ENCODE peak calls at places on chromosomes 1 and 21, in seven cellular contexts. One of them, this sample, is unnamed.
A peak's percentile ranks its signal among the peaks of the same experiment; 100 is the strongest.

GRCh38 chr1:208077232-208077751 is 166.4 kb upstream of the CD34 start:
- DNase-seq in AG04449: no peak
- DNase-seq in thoracic aorta: no peak
- DNase-seq in ovary: no peak
- DNase-seq in pancreas: no peak
- DNase-seq in body of pancreas: no peak
- DNase-seq in cardiac fibroblast: no peak
- DNase-seq in this sample: no peak

GRCh38 chr1:8663915-8664331 is 153.5 kb downstream of the RERE start:
- DNase-seq in AG04449: no peak
- DNase-seq in thoracic aorta: no peak
- DNase-seq in ovary: peak; percentile 35
- DNase-seq in pancreas: no peak
- DNase-seq in body of pancreas: no peak
- DNase-seq in cardiac fibroblast: peak; percentile 75
- DNase-seq in this sample: no peak

GRCh38 chr21:33899199-33899598 is 16.4 kb downstream of the ATP5PO start:
- DNase-seq in AG04449: no peak
- DNase-seq in thoracic aorta: no peak
- DNase-seq in ovary: no peak
- DNase-seq in pancreas: no peak
- DNase-seq in body of pancreas: peak; percentile 43
- DNase-seq in cardiac fibroblast: no peak
- DNase-seq in this sample: no peak

GRCh38 chr1:192539450-192540132 is 36.0 kb upstream of the RGS1 start:
- DNase-seq in AG04449: peak; percentile 95
- DNase-seq in thoracic aorta: no peak
- DNase-seq in ovary: no peak
- DNase-seq in pancreas: no peak
- DNase-seq in body of pancreas: no peak
- DNase-seq in cardiac fibroblast: peak; percentile 98
- DNase-seq in this sample: no peak

GRCh38 chr1:161096514-161096913 is 1.6 kb upstream of the KLHDC9 start:
- DNase-seq in AG04449: no peak
- DNase-seq in thoracic aorta: no peak
- DNase-seq in ovary: peak; percentile 63
- DNase-seq in pancreas: no peak
- DNase-seq in body of pancreas: no peak
- DNase-seq in cardiac fibroblast: peak; percentile 87
- DNase-seq in this sample: no peak

GRCh38 chr1:84143796-84144565 is at the start of gene PRKACB:
- DNase-seq in AG04449: no peak
- DNase-seq in thoracic aorta: no peak
- DNase-seq in ovary: no peak
- DNase-seq in pancreas: no peak
- DNase-seq in body of pancreas: no peak
- DNase-seq in cardiac fibroblast: peak; percentile 61
- DNase-seq in this sample: no peak

GRCh38 chr1:20124451-20125057 is 5.2 kb upstream of the PLA2G2D start:
- DNase-seq in AG04449: no peak
- DNase-seq in thoracic aorta: no peak
- DNase-seq in ovary: peak; percentile 56
- DNase-seq in pancreas: no peak
- DNase-seq in body of pancreas: peak; percentile 22
- DNase-seq in cardiac fibroblast: peak; percentile 88
- DNase-seq in this sample: no peak

GRCh38 chr1:87325982-87326738 is 2.5 kb upstream of the LMO4 start:
- DNase-seq in AG04449: no peak
- DNase-seq in thoracic aorta: no peak
- DNase-seq in ovary: peak; percentile 42
- DNase-seq in pancreas: no peak
- DNase-seq in body of pancreas: peak; percentile 58
- DNase-seq in cardiac fibroblast: peak; percentile 69
- DNase-seq in this sample: peak; percentile 42

GRCh38 chr21:29737188-29737587 is 202.6 kb downstream of the GRIK1 start:
- DNase-seq in AG04449: no peak
- DNase-seq in thoracic aorta: no peak
- DNase-seq in ovary: no peak
- DNase-seq in pancreas: no peak
- DNase-seq in body of pancreas: no peak
- DNase-seq in cardiac fibroblast: no peak
- DNase-seq in this sample: no peak

GRCh38 chr1:238223067-238223640 is 332.4 kb upstream of the ZP4 start:
- DNase-seq in AG04449: no peak
- DNase-seq in thoracic aorta: no peak
- DNase-seq in ovary: no peak
- DNase-seq in pancreas: no peak
- DNase-seq in body of pancreas: no peak
- DNase-seq in cardiac fibroblast: no peak
- DNase-seq in this sample: no peak

GRCh38 chr1:204162498-204163074 is 3.6 kb downstream of the REN start:
- DNase-seq in AG04449: peak; percentile 12
- DNase-seq in thoracic aorta: peak; percentile 26
- DNase-seq in ovary: peak; percentile 85
- DNase-seq in pancreas: peak; percentile 92
- DNase-seq in body of pancreas: peak; percentile 82
- DNase-seq in cardiac fibroblast: peak; percentile 70
- DNase-seq in this sample: peak; percentile 81

GRCh38 chr1:216518844-216519627 is 95.8 kb upstream of the USH2A start:
- DNase-seq in AG04449: no peak
- DNase-seq in thoracic aorta: no peak
- DNase-seq in ovary: no peak
- DNase-seq in pancreas: no peak
- DNase-seq in body of pancreas: no peak
- DNase-seq in cardiac fibroblast: no peak
- DNase-seq in this sample: no peak

GRCh38 chr1:246681822-246682221 is 42.4 kb upstream of the SCCPDH start:
- DNase-seq in AG04449: no peak
- DNase-seq in thoracic aorta: no peak
- DNase-seq in ovary: no peak
- DNase-seq in pancreas: no peak
- DNase-seq in body of pancreas: no peak
- DNase-seq in cardiac fibroblast: peak; percentile 37
- DNase-seq in this sample: no peak

GRCh38 chr21:44527156-44527982 is 12.6 kb downstream of the KRTAP10-1 start:
- DNase-seq in AG04449: no peak
- DNase-seq in thoracic aorta: no peak
- DNase-seq in ovary: no peak
- DNase-seq in pancreas: peak; percentile 18
- DNase-seq in body of pancreas: peak; percentile 2
- DNase-seq in cardiac fibroblast: no peak
- DNase-seq in this sample: no peak

GRCh38 chr1:108075055-108075454 is 110.1 kb upstream of the VAV3 start:
- DNase-seq in AG04449: no peak
- DNase-seq in thoracic aorta: no peak
- DNase-seq in ovary: no peak
- DNase-seq in pancreas: no peak
- DNase-seq in body of pancreas: no peak
- DNase-seq in cardiac fibroblast: no peak
- DNase-seq in this sample: no peak

GRCh38 chr1:160646711-160647328 is at the start of gene SLAMF1:
- DNase-seq in AG04449: no peak
- DNase-seq in thoracic aorta: no peak
- DNase-seq in ovary: no peak
- DNase-seq in pancreas: no peak
- DNase-seq in body of pancreas: no peak
- DNase-seq in cardiac fibroblast: no peak
- DNase-seq in this sample: no peak

GRCh38 chr1:212938846-212939245 is 11.5 kb upstream of the VASH2 start:
- DNase-seq in AG04449: no peak
- DNase-seq in thoracic aorta: no peak
- DNase-seq in ovary: no peak
- DNase-seq in pancreas: no peak
- DNase-seq in body of pancreas: no peak
- DNase-seq in cardiac fibroblast: no peak
- DNase-seq in this sample: no peak

GRCh38 chr1:23249785-23250184 is 32.5 kb upstream of the HTR1D start:
- DNase-seq in AG04449: no peak
- DNase-seq in thoracic aorta: no peak
- DNase-seq in ovary: no peak
- DNase-seq in pancreas: no peak
- DNase-seq in body of pancreas: no peak
- DNase-seq in cardiac fibroblast: peak; percentile 61
- DNase-seq in this sample: no peak

GRCh38 chr1:168894397-168894796 is 165.4 kb upstream of the DPT start:
- DNase-seq in AG04449: no peak
- DNase-seq in thoracic aorta: no peak
- DNase-seq in ovary: no peak
- DNase-seq in pancreas: no peak
- DNase-seq in body of pancreas: no peak
- DNase-seq in cardiac fibroblast: no peak
- DNase-seq in this sample: no peak

DNA sequence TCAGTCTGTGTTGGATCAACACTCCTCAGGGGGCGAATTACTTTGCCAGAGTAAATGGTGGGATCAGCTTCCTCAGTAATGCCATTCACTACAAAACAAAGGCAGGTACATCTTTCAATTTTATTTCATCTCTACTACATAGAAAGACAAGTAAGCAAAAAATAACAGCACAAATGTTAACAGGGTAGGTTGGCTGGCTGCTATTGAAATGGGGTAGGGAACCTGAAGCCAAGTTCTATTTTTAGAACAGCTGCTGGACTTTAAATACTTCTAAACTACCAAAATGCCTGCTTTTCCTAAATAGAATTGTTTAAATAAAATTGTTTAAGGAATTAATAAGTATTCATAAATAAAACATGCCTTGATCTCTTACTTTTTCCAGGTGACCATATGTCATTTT is 7.3 kb upstream of the NRAS start:
- DNase-seq in AG04449: no peak
- DNase-seq in thoracic aorta: no peak
- DNase-seq in ovary: no peak
- DNase-seq in pancreas: no peak
- DNase-seq in body of pancreas: no peak
- DNase-seq in cardiac fibroblast: no peak
- DNase-seq in this sample: no peak
- TF ChIP-seq CTCF in AG04449: no peak
- TF ChIP-seq CTCF in thoracic aorta: no peak
- TF ChIP-seq CTCF in ovary: no peak
- TF ChIP-seq CTCF in pancreas: no peak
- TF ChIP-seq CTCF in body of pancreas: no peak
- TF ChIP-seq CTCF in cardiac fibroblast: no peak
- TF ChIP-seq CTCF in this sample: no peak

GRCh38 chr1:47510282-47510811 is 72.5 kb downstream of the FOXD2 start:
- DNase-seq in AG04449: no peak
- DNase-seq in thoracic aorta: no peak
- DNase-seq in ovary: no peak
- DNase-seq in pancreas: no peak
- DNase-seq in body of pancreas: no peak
- DNase-seq in cardiac fibroblast: no peak
- DNase-seq in this sample: no peak

GRCh38 chr1:47508900-47509488 is 71.2 kb downstream of the FOXD2 start:
- DNase-seq in AG04449: no peak
- DNase-seq in thoracic aorta: no peak
- DNase-seq in ovary: no peak
- DNase-seq in pancreas: no peak
- DNase-seq in body of pancreas: no peak
- DNase-seq in cardiac fibroblast: no peak
- DNase-seq in this sample: no peak

GRCh38 chr1:47507140-47507539 is 69.3 kb downstream of the FOXD2 start:
- DNase-seq in AG04449: no peak
- DNase-seq in thoracic aorta: no peak
- DNase-seq in ovary: no peak
- DNase-seq in pancreas: no peak
- DNase-seq in body of pancreas: no peak
- DNase-seq in cardiac fibroblast: no peak
- DNase-seq in this sample: no peak

GRCh38 chr1:47506053-47506452 is 68.2 kb downstream of the FOXD2 start:
- DNase-seq in AG04449: no peak
- DNase-seq in thoracic aorta: no peak
- DNase-seq in ovary: no peak
- DNase-seq in pancreas: no peak
- DNase-seq in body of pancreas: no peak
- DNase-seq in cardiac fibroblast: no peak
- DNase-seq in this sample: no peak

GRCh38 chr1:47507921-47508894 is 70.4 kb downstream of the FOXD2 start:
- DNase-seq in AG04449: no peak
- DNase-seq in thoracic aorta: no peak
- DNase-seq in ovary: no peak
- DNase-seq in pancreas: peak; percentile 70
- DNase-seq in body of pancreas: peak; percentile 41
- DNase-seq in cardiac fibroblast: no peak
- DNase-seq in this sample: no peak
- H3K4me3 ChIP-seq in AG04449: no peak overlapping the region
- H3K4me3 ChIP-seq in thoracic aorta: peak overlapping the region; percentile 82
- H3K4me3 ChIP-seq in ovary: peak overlapping the region; percentile 18
- H3K4me3 ChIP-seq in pancreas: peak overlapping the region; percentile 49
- H3K4me3 ChIP-seq in body of pancreas: no peak overlapping the region
- H3K4me3 ChIP-seq in cardiac fibroblast: no peak overlapping the region
- H3K4me3 ChIP-seq in this sample: no peak overlapping the region

GRCh38 chr1:153404768-153405167 is 11.6 kb upstream of the S100A7A start:
- DNase-seq in AG04449: no peak
- DNase-seq in thoracic aorta: no peak
- DNase-seq in ovary: no peak
- DNase-seq in pancreas: peak; percentile 66
- DNase-seq in body of pancreas: no peak
- DNase-seq in cardiac fibroblast: no peak
- DNase-seq in this sample: peak; percentile 71
- TF ChIP-seq CTCF in AG04449: peak; percentile 14
- TF ChIP-seq CTCF in thoracic aorta: peak; percentile 43
- TF ChIP-seq CTCF in ovary: no peak
- TF ChIP-seq CTCF in pancreas: peak; percentile 12
- TF ChIP-seq CTCF in body of pancreas: peak; percentile 15
- TF ChIP-seq CTCF in cardiac fibroblast: peak; percentile 32
- TF ChIP-seq CTCF in this sample: peak; percentile 22

GRCh38 chr21:37273911-37274690 is 7.0 kb upstream of the VPS26C start:
- DNase-seq in AG04449: no peak
- DNase-seq in thoracic aorta: no peak
- DNase-seq in ovary: no peak
- DNase-seq in pancreas: no peak
- DNase-seq in body of pancreas: no peak
- DNase-seq in cardiac fibroblast: no peak
- DNase-seq in this sample: no peak
- H3K4me3 ChIP-seq in AG04449: no peak overlapping the region
- H3K4me3 ChIP-seq in thoracic aorta: no peak overlapping the region
- H3K4me3 ChIP-seq in ovary: no peak overlapping the region
- H3K4me3 ChIP-seq in pancreas: no peak overlapping the region
- H3K4me3 ChIP-seq in body of pancreas: no peak overlapping the region
- H3K4me3 ChIP-seq in cardiac fibroblast: no peak overlapping the region
- H3K4me3 ChIP-seq in this sample: no peak overlapping the region

GRCh38 chr1:244970661-244971523 is 106.5 kb upstream of the HNRNPU start:
- DNase-seq in AG04449: peak; percentile 71
- DNase-seq in thoracic aorta: peak; percentile 83
- DNase-seq in ovary: peak; percentile 94
- DNase-seq in pancreas: peak; percentile 94
- DNase-seq in body of pancreas: peak; percentile 93
- DNase-seq in cardiac fibroblast: peak; percentile 98
- DNase-seq in this sample: peak; percentile 94
- TF ChIP-seq CTCF in AG04449: peak; percentile 81
- TF ChIP-seq CTCF in thoracic aorta: peak; percentile 52
- TF ChIP-seq CTCF in ovary: peak; percentile 84
- TF ChIP-seq CTCF in pancreas: peak; percentile 41
- TF ChIP-seq CTCF in body of pancreas: peak; percentile 87
- TF ChIP-seq CTCF in cardiac fibroblast: peak; percentile 43
- TF ChIP-seq CTCF in this sample: peak; percentile 47

GRCh38 chr1:28229089-28229488 is 3.7 kb downstream of the DNAJC8 start:
- DNase-seq in AG04449: no peak
- DNase-seq in thoracic aorta: no peak
- DNase-seq in ovary: no peak
- DNase-seq in pancreas: no peak
- DNase-seq in body of pancreas: no peak
- DNase-seq in cardiac fibroblast: no peak
- DNase-seq in this sample: no peak
- H3K4me3 ChIP-seq in AG04449: no peak overlapping the region
- H3K4me3 ChIP-seq in thoracic aorta: no peak overlapping the region
- H3K4me3 ChIP-seq in ovary: no peak overlapping the region
- H3K4me3 ChIP-seq in pancreas: no peak overlapping the region
- H3K4me3 ChIP-seq in body of pancreas: no peak overlapping the region
- H3K4me3 ChIP-seq in cardiac fibroblast: no peak overlapping the region
- H3K4me3 ChIP-seq in this sample: no peak overlapping the region